ENCODE peak calls at places on chromosomes 5 and 9, in ten cellular contexts. N is NCI-H1436 treated with DMSO at 0.1 percent for 48 hours; C is HepG2; W is SW 1271; M is HEK293T; A is stimulated activated naive CD8-positive, alpha-beta T cell treated with anti-CD3 and anti-CD28 coated beads, Interleukin-15, Interleukin-2, amounts not matched to agents 100 U/mL and 50 U/mL, for 24 hours; Y is C1 segment of cervical spinal cord; O is GM23248; L is stimulated activated CD4-positive, alpha-beta T cell treated with anti-CD3 and anti-CD28 coated beads, Interleukin-2, amount 100 ng/mL, for 24 hours; J is gastrocnemius medialis. X is an unnamed sample.

GRCh38 chr5:179171251-179171815 is 111.2 kb downstream of the ZNF354C start:
- DNase-seq in N (no peak), C (no peak), W (no peak), M (no peak), A (no peak), Y (no peak), O (no peak), L (no peak), J (no peak), X (peak)

GRCh38 chr9:6302417-6302816 is 25.8 kb upstream of the TPD52L3 start:
- DNase-seq in N (no peak), C (no peak), W (no peak), M (no peak), A (no peak), Y (no peak), O (peak), L (no peak), J (no peak), X (no peak)

GRCh38 chr5:86806206-86806605 is 188.5 kb downstream of the COX7C start:
- DNase-seq in N (no peak), C (peak), W (no peak), M (no peak), A (no peak), Y (no peak), O (no peak), L (no peak), J (no peak), X (no peak)

GRCh38 chr9:112233769-112234168 is 58.7 kb upstream of the SUSD1 start:
- DNase-seq in N (no peak), C (peak), W (no peak), M (no peak), A (no peak), Y (no peak), O (peak), L (no peak), J (peak), X (no peak)

GRCh38 chr5:179998485-179998884 is 73.1 kb downstream of the RNF130 start:
- DNase-seq in N (no peak), C (no peak), W (no peak), M (no peak), A (no peak), Y (no peak), O (no peak), L (no peak), J (no peak), X (no peak)

GRCh38 chr9:111284703-111285102 is 45.3 kb downstream of the OR2K2 start:
- DNase-seq in N (no peak), C (no peak), W (no peak), M (no peak), A (no peak), Y (no peak), O (no peak), L (no peak), J (no peak), X (no peak)

GRCh38 chr9:92224177-92224576 is 69.3 kb downstream of the IARS1 start:
- DNase-seq in N (no peak), C (no peak), W (no peak), M (no peak), A (no peak), Y (no peak), O (no peak), L (no peak), J (no peak), X (no peak)

GRCh38 chr5:172501708-172502379 is 47.5 kb upstream of the SH3PXD2B start:
- DNase-seq in N (no peak), C (no peak), W (no peak), M (no peak), A (no peak), Y (no peak), O (no peak), L (no peak), J (no peak), X (no peak)

GRCh38 chr5:100758306-100758705 is 144.8 kb downstream of the ST8SIA4 start:
- DNase-seq in N (no peak), C (no peak), W (no peak), M (no peak), A (no peak), Y (no peak), O (no peak), L (no peak), J (no peak), X (no peak)

GRCh38 chr5:147819371-147819770 is 12.1 kb downstream of the SPINK1 start:
- DNase-seq in N (no peak), C (no peak), W (no peak), M (no peak), A (no peak), Y (no peak), O (no peak), L (no peak), J (no peak), X (no peak)

GRCh38 chr5:146880985-146881384 is 2.4 kb upstream of the PPP2R2B start:
- DNase-seq in N (no peak), C (no peak), W (no peak), M (no peak), A (no peak), Y (no peak), O (no peak), L (no peak), J (no peak), X (no peak)

GRCh38 chr5:138258704-138259285 is 15.6 kb downstream of the GFRA3 start:
- DNase-seq in N (no peak), C (no peak), W (no peak), M (no peak), A (no peak), Y (no peak), O (peak), L (no peak), J (no peak), X (no peak)

GRCh38 chr5:16888694-16889124 is 47.4 kb downstream of the MYO10 start:
- DNase-seq in N (no peak), C (no peak), W (peak), M (no peak), A (no peak), Y (no peak), O (peak), L (no peak), J (no peak), X (no peak)

GRCh38 chr9:126489604-126490593 is 123.8 kb upstream of the LMX1B start:
- DNase-seq in N (no peak), C (no peak), W (no peak), M (no peak), A (no peak), Y (no peak), O (no peak), L (no peak), J (no peak), X (no peak)

GRCh38 chr5:2375796-2376195 is 375.7 kb downstream of the IRX2 start:
- DNase-seq in N (no peak), C (no peak), W (no peak), M (no peak), A (no peak), Y (no peak), O (no peak), L (no peak), J (no peak), X (no peak)

GRCh38 chr9:128160603-128160987 is 530 bp downstream of the BBLN start:
- DNase-seq in N (no peak), C (no peak), W (no peak), M (no peak), A (peak), Y (no peak), O (peak), L (peak), J (no peak), X (peak)

X was measured in psoas muscle.